ENCODE peak calls at places on chromosomes 5 and 9, in seven cellular contexts. N is sigmoid colon, S is ovary, H is stomach, D is heart left ventricle, C is tibial nerve, P is IMR-90. K is an unnamed sample.

GRCh38 chr5:58258984-58259684 is 200.8 kb downstream of the PLK2 start:
- DNase-seq in P (no peak), C (no peak), H (no peak), N (no peak), D (no peak), S (no peak), K (no peak)

GRCh38 chr5:145362261-145362660 is 472.9 kb downstream of the PRELID2 start:
- DNase-seq in S (no peak), N (no peak), D (no peak), H (no peak), C (no peak), P (peak; percentile 93), K (no peak)

GRCh38 chr5:132310141-132310834 is 16.1 kb downstream of the SLC22A4 start:
- DNase-seq in P (no peak), H (no peak), S (no peak), D (no peak), C (no peak), N (no peak), K (no peak)

GRCh38 chr5:76544268-76544926 is 78.8 kb downstream of the F2RL2 start:
- DNase-seq in N (no peak), H (peak; percentile 76), S (no peak), P (peak; percentile 13), D (no peak), C (no peak), K (no peak)

GRCh38 chr5:111277061-111277460 is 52.9 kb downstream of the CAMK4 start:
- DNase-seq in N (no peak), C (no peak), P (no peak), D (no peak), H (no peak), S (no peak), K (no peak)

GRCh38 chr9:93577940-93578682 is 1.7 kb downstream of the PHF2 start:
- DNase-seq in S (peak; percentile 49), P (no peak), D (no peak), H (peak; percentile 26), N (no peak), C (no peak), K (no peak)

GRCh38 chr9:84846501-84847323 is 177.2 kb downstream of the NTRK2 start:
- DNase-seq in H (no peak), C (no peak), S (no peak), P (no peak), D (no peak), N (no peak), K (no peak)

GRCh38 chr9:69420611-69421270 is 95.7 kb downstream of the ENTREP1 start:
- DNase-seq in P (no peak), N (no peak), S (no peak), D (no peak), C (no peak), H (no peak), K (no peak)

GRCh38 chr5:58773744-58774441 is 191.0 kb downstream of the RAB3C start:
- DNase-seq in P (no peak), N (no peak), C (no peak), S (peak; percentile 56), D (no peak), H (peak; percentile 69), K (no peak)

GRCh38 chr9:101594796-101595195 is at the start of gene PPP3R2:
- DNase-seq in D (peak; percentile 49), H (no peak), N (no peak), S (no peak), P (no peak), C (no peak), K (no peak)

GRCh38 chr5:135240283-135240633 is 158.8 kb downstream of the MACROH2A1 start:
- DNase-seq in H (peak; percentile 15), C (no peak), P (no peak), D (no peak), N (peak; percentile 21), S (peak; percentile 0), K (no peak)

GRCh38 chr5:54905942-54906537 is 79.4 kb downstream of the ESM1 start:
- DNase-seq in P (peak; percentile 82), N (peak; percentile 79), H (peak; percentile 86), D (no peak), C (peak; percentile 58), S (peak; percentile 41), K (no peak)

GRCh38 chr9:130433168-130433946 is 11.4 kb upstream of the ASS1 start:
- DNase-seq in N (no peak), D (peak; percentile 75), P (peak; percentile 39), H (no peak), C (no peak), S (peak; percentile 74), K (no peak)

GRCh38 chr5:79691007-79691406 is 1.4 kb downstream of the CMYA5 start:
- DNase-seq in H (no peak), P (no peak), N (no peak), S (no peak), D (no peak), C (no peak), K (no peak)

GRCh38 chr5:176424181-176424580 is 7.8 kb upstream of the CLTB start:
- DNase-seq in H (no peak), C (no peak), P (no peak), D (no peak), S (no peak), N (no peak), K (no peak)

GRCh38 chr9:93978498-93978897 is 23.3 kb upstream of the BARX1 start:
- DNase-seq in S (no peak), P (no peak), H (no peak), C (no peak), N (no peak), D (no peak), K (no peak)

GRCh38 chr5:132859889-132860437 is 6.3 kb downstream of the GDF9 start:
- DNase-seq in C (no peak), N (no peak), H (no peak), D (no peak), P (peak; percentile 29), S (no peak), K (no peak)

GRCh38 chr5:179278119-179278518 is 67.1 kb downstream of the ADAMTS2 start:
- DNase-seq in S (no peak), C (no peak), D (no peak), P (peak; percentile 23), H (no peak), N (no peak), K (no peak)

GRCh38 chr9:129422032-129422842 is 198.7 kb downstream of the C9orf50 start:
- DNase-seq in C (no peak), S (no peak), P (no peak), H (no peak), N (no peak), D (no peak), K (no peak)

GRCh38 chr9:120612218-120612617 is 32.3 kb upstream of the CDK5RAP2 start:
- DNase-seq in C (no peak), H (no peak), N (no peak), S (no peak), P (peak; percentile 4), D (no peak), K (no peak)

GRCh38 chr9:95495988-95496387 is 20.8 kb downstream of the PTCH1 start:
- DNase-seq in S (no peak), N (no peak), C (no peak), D (no peak), P (no peak), H (no peak), K (no peak)

GRCh38 chr5:95962785-95963184 is 1.1 kb upstream of the ELL2 start:
- DNase-seq in C (no peak), P (no peak), N (no peak), H (no peak), D (no peak), S (peak; percentile 22), K (no peak)

GRCh38 chr5:11026543-11026942 is 265.5 kb upstream of the DAP start:
- DNase-seq in H (no peak), S (no peak), P (no peak), C (no peak), D (no peak), N (no peak), K (no peak)

GRCh38 chr5:6570530-6570929 is 62.3 kb downstream of the NSUN2 start:
- DNase-seq in D (no peak), N (no peak), S (no peak), H (no peak), P (no peak), C (no peak), K (no peak)

GRCh38 chr9:35649431-35650340 is 1.0 kb downstream of the SIT1 start:
- DNase-seq in N (no peak), D (no peak), H (no peak), P (no peak), S (peak; percentile 37), C (no peak), K (no peak)

GRCh38 chr5:31587546-31587945 is 51.4 kb upstream of the PDZD2 start:
- DNase-seq in P (no peak), S (no peak), C (no peak), H (no peak), N (no peak), D (no peak), K (no peak)

GRCh38 chr9:38024036-38024681 is 44.9 kb downstream of the SHB start:
- DNase-seq in D (no peak), S (no peak), N (peak; percentile 92), C (peak; percentile 64), P (peak; percentile 94), H (no peak), K (peak; percentile 62)

GRCh38 chr9:6426117-6426516 is 13.1 kb downstream of the UHRF2 start:
- DNase-seq in P (peak; percentile 49), D (no peak), N (no peak), S (no peak), H (no peak), C (no peak), K (no peak)

GRCh38 chr5:44267909-44268308 is 121.3 kb downstream of the FGF10 start:
- DNase-seq in P (no peak), D (no peak), H (no peak), N (no peak), S (no peak), C (no peak), K (no peak)

GRCh38 chr9:78826521-78826920 is 529.6 kb downstream of the PSAT1 start:
- DNase-seq in H (no peak), P (no peak), S (no peak), N (no peak), D (no peak), C (no peak), K (no peak)
- H3K27ac ChIP-seq in H (no peak overlapping the region), P (no peak overlapping the region), S (no peak overlapping the region), N (no peak overlapping the region), D (no peak overlapping the region), C (no peak overlapping the region), K (no peak overlapping the region)

GRCh38 chr9:127955294-127956015 is 17.8 kb upstream of the DPM2 start:
- DNase-seq in D (no peak), S (no peak), P (peak; percentile 43), H (peak; percentile 85), N (peak; percentile 89), C (no peak), K (peak; percentile 94)
- TF ChIP-seq POLR2A in D (no peak), S (no peak), P (no peak), H (no peak), N (no peak), C (no peak), K (no peak)

GRCh38 chr9:71355884-71356283 is 234.5 kb upstream of the TRPM3 start:
- DNase-seq in N (no peak), S (no peak), P (no peak), C (no peak), D (no peak), H (no peak), K (no peak)
- TF ChIP-seq CTCF in N (no peak), S (no peak), P (no peak), C (no peak), D (no peak), H (no peak), K (no peak)

DNA sequence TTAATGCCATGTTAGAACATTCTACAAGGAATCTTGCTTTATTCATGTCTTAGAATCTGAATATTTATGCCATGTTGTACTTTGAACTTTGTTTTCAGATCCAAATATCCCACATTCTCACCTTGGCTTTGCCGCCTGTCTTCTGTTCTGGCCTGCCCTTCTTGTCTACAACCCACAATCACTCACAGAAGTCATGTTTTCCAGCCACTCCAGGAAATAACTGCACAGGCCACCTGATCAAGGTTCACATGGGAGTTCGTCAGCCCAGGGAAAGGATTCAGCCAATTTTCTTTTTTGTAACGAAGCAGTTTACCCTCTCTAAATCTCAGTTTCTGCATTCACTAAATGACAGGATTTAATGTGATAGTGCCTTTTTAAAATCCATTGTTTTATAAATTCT is 70.5 kb downstream of the JAKMIP2 start:
- DNase-seq in S (no peak), H (no peak), D (no peak), P (no peak), C (no peak), N (no peak), K (no peak)
- H3K27ac ChIP-seq in S (no peak overlapping the region), H (no peak overlapping the region), D (no peak overlapping the region), P (no peak overlapping the region), C (no peak overlapping the region), N (no peak overlapping the region), K (no peak overlapping the region)

K was measured in breast epithelium.